ENCODE peak calls at places on chromosomes 1 and 21, in four cellular contexts. One of them, this sample, is unnamed.

GRCh38 chr1:56577859-56578663 is 1.3 kb downstream of the PLPP3 start:
- DNase-seq in NCI-H774: peak; percentile 36
- DNase-seq in IMR-90: peak; percentile 61
- DNase-seq in HAP-1: peak; percentile 11
- DNase-seq in this sample: peak; percentile 60

GRCh38 chr1:221856188-221857093 is 114.6 kb upstream of the DUSP10 start:
- DNase-seq in HAP-1: no peak
- DNase-seq in NCI-H774: no peak
- DNase-seq in IMR-90: peak; percentile 92
- DNase-seq in this sample: peak; percentile 81

GRCh38 chr1:58848818-58849411 is 65.1 kb upstream of the JUN start:
- DNase-seq in IMR-90: peak; percentile 98
- DNase-seq in HAP-1: no peak
- DNase-seq in NCI-H774: no peak
- DNase-seq in this sample: peak; percentile 100

GRCh38 chr1:151708891-151709290 is 7.7 kb downstream of the CELF3 start:
- DNase-seq in HAP-1: no peak
- DNase-seq in IMR-90: no peak
- DNase-seq in NCI-H774: no peak
- DNase-seq in this sample: no peak

GRCh38 chr1:80893140-80893539 is 907.6 kb upstream of the ADGRL2 start:
- DNase-seq in HAP-1: peak; percentile 34
- DNase-seq in IMR-90: no peak
- DNase-seq in NCI-H774: no peak
- DNase-seq in this sample: no peak

GRCh38 chr1:145967288-145967687 is 2.8 kb downstream of the POLR3GL start:
- DNase-seq in HAP-1: no peak
- DNase-seq in IMR-90: no peak
- DNase-seq in NCI-H774: no peak
- DNase-seq in this sample: no peak

GRCh38 chr1:21334214-21335087 is 44.2 kb upstream of the ECE1 start:
- DNase-seq in NCI-H774: no peak
- DNase-seq in IMR-90: peak; percentile 86
- DNase-seq in HAP-1: no peak
- DNase-seq in this sample: peak; percentile 94

GRCh38 chr1:17909634-17910033 is 154.5 kb downstream of the ACTL8 start:
- DNase-seq in HAP-1: no peak
- DNase-seq in NCI-H774: no peak
- DNase-seq in IMR-90: peak; percentile 24
- DNase-seq in this sample: peak; percentile 43

GRCh38 chr1:231929311-231929710 is 302.7 kb downstream of the DISC1 start:
- DNase-seq in IMR-90: peak; percentile 67
- DNase-seq in NCI-H774: peak; percentile 45
- DNase-seq in HAP-1: no peak
- DNase-seq in this sample: peak; percentile 47

GRCh38 chr1:161091796-161092507 is 2.6 kb upstream of the NECTIN4 start:
- DNase-seq in NCI-H774: no peak
- DNase-seq in HAP-1: no peak
- DNase-seq in IMR-90: no peak
- DNase-seq in this sample: peak; percentile 53

GRCh38 chr1:43121251-43121650 is 50.8 kb downstream of the EBNA1BP2 start:
- DNase-seq in IMR-90: no peak
- DNase-seq in HAP-1: no peak
- DNase-seq in NCI-H774: peak; percentile 41
- DNase-seq in this sample: no peak

GRCh38 chr1:7940745-7941436 is at the start of gene TNFRSF9:
- DNase-seq in IMR-90: peak; percentile 54
- DNase-seq in NCI-H774: no peak
- DNase-seq in HAP-1: no peak
- DNase-seq in this sample: peak; percentile 71

GRCh38 chr1:1059494-1060280 is 14.4 kb downstream of the RNF223 start:
- DNase-seq in IMR-90: peak; percentile 53
- DNase-seq in NCI-H774: peak; percentile 26
- DNase-seq in HAP-1: peak; percentile 74
- DNase-seq in this sample: peak; percentile 61

GRCh38 chr1:17184161-17184665 is 20.7 kb upstream of the PADI1 start:
- DNase-seq in HAP-1: no peak
- DNase-seq in IMR-90: no peak
- DNase-seq in NCI-H774: no peak
- DNase-seq in this sample: no peak

GRCh38 chr1:207077470-207078377 is 10.9 kb upstream of the C4BPB start:
- DNase-seq in NCI-H774: peak; percentile 50
- DNase-seq in IMR-90: peak; percentile 77
- DNase-seq in HAP-1: peak; percentile 60
- DNase-seq in this sample: peak; percentile 57

GRCh38 chr1:210213335-210213734 is 19.3 kb upstream of the SERTAD4 start:
- DNase-seq in IMR-90: no peak
- DNase-seq in NCI-H774: no peak
- DNase-seq in HAP-1: no peak
- DNase-seq in this sample: no peak

GRCh38 chr1:26287033-26287711 is 7.3 kb downstream of the SH3BGRL3 start:
- DNase-seq in HAP-1: no peak
- DNase-seq in IMR-90: peak; percentile 21
- DNase-seq in NCI-H774: no peak
- DNase-seq in this sample: no peak

GRCh38 chr1:176866011-176866410 is 298.5 kb downstream of the ASTN1 start:
- DNase-seq in HAP-1: no peak
- DNase-seq in NCI-H774: no peak
- DNase-seq in IMR-90: no peak
- DNase-seq in this sample: peak; percentile 50

GRCh38 chr1:228362141-228362883 is 44.3 kb downstream of the TRIM11 start:
- DNase-seq in HAP-1: no peak
- DNase-seq in NCI-H774: no peak
- DNase-seq in IMR-90: no peak
- DNase-seq in this sample: no peak

GRCh38 chr1:244548558-244549115 is 87.6 kb downstream of the CATSPERE start:
- DNase-seq in HAP-1: no peak
- DNase-seq in NCI-H774: no peak
- DNase-seq in IMR-90: no peak
- DNase-seq in this sample: no peak

GRCh38 chr21:26843912-26844257 is 1.3 kb downstream of the ADAMTS1 start:
- DNase-seq in NCI-H774: no peak
- DNase-seq in HAP-1: peak; percentile 40
- DNase-seq in IMR-90: peak; percentile 55
- DNase-seq in this sample: peak; percentile 89

GRCh38 chr1:101971309-101971708 is 25.4 kb downstream of the OLFM3 start:
- DNase-seq in IMR-90: peak; percentile 0
- DNase-seq in NCI-H774: no peak
- DNase-seq in HAP-1: no peak
- DNase-seq in this sample: no peak

GRCh38 chr21:36297938-36298572 is 21.9 kb upstream of the MORC3 start:
- DNase-seq in NCI-H774: no peak
- DNase-seq in IMR-90: peak; percentile 15
- DNase-seq in HAP-1: no peak
- DNase-seq in this sample: no peak

GRCh38 chr21:15063821-15064575 is 802 bp downstream of the NRIP1 start:
- DNase-seq in NCI-H774: no peak
- DNase-seq in HAP-1: no peak
- DNase-seq in IMR-90: no peak
- DNase-seq in this sample: peak; percentile 37

GRCh38 chr1:8597455-8597854 is 220.0 kb downstream of the RERE start:
- DNase-seq in HAP-1: no peak
- DNase-seq in IMR-90: peak; percentile 70
- DNase-seq in NCI-H774: no peak
- DNase-seq in this sample: peak; percentile 48

GRCh38 chr1:180948846-180949615 is 36.3 kb downstream of the KIAA1614 start:
- DNase-seq in NCI-H774: no peak
- DNase-seq in IMR-90: no peak
- DNase-seq in HAP-1: no peak
- DNase-seq in this sample: no peak

This sample was measured in fibroblast of lung.